ENCODE peak calls at places on chromosomes 16 and 17, in eight cellular contexts. M, W, G, T, U, H, P and O are unnamed samples.

GRCh38 chr16:56279132-56279531 is 87.8 kb downstream of the GNAO1 start:
- DNase-seq in M (no peak), W (no peak), G (peak), T (peak), U (no peak), H (peak), P (no peak), O (peak)

GRCh38 chr16:47320546-47321315 is 140.1 kb downstream of the ITFG1 start:
- DNase-seq in M (no peak), W (no peak), G (no peak), T (no peak), U (no peak), H (no peak), P (no peak), O (no peak)

GRCh38 chr16:89924298-89924924 is 1.3 kb downstream of the TUBB3 start:
- DNase-seq in M (no peak), W (peak), G (no peak), T (peak), U (no peak), H (no peak), P (peak), O (no peak)

GRCh38 chr16:89368604-89369249 is 121.6 kb downstream of the ANKRD11 start:
- DNase-seq in M (no peak), W (no peak), G (no peak), T (no peak), U (no peak), H (no peak), P (no peak), O (no peak)

GRCh38 chr16:86225905-86226371 is 284.4 kb upstream of the FOXF1 start:
- DNase-seq in M (no peak), W (peak), G (no peak), T (no peak), U (no peak), H (no peak), P (no peak), O (peak)

GRCh38 chr17:50653738-50654137 is 19.1 kb downstream of the ABCC3 start:
- DNase-seq in M (peak), W (no peak), G (no peak), T (no peak), U (no peak), H (no peak), P (no peak), O (no peak)

GRCh38 chr16:1535391-1536291 is 2.2 kb downstream of the TMEM204 start:
- DNase-seq in M (no peak), W (peak), G (no peak), T (peak), U (no peak), H (no peak), P (no peak), O (no peak)

GRCh38 chr16:81488687-81489411 is 44.2 kb downstream of the CMIP start:
- DNase-seq in M (no peak), W (no peak), G (no peak), T (no peak), U (no peak), H (no peak), P (no peak), O (no peak)

GRCh38 chr17:10156579-10157488 is 41.6 kb downstream of the GAS7 start:
- DNase-seq in M (no peak), W (no peak), G (no peak), T (peak), U (peak), H (no peak), P (no peak), O (no peak)

GRCh38 chr16:1309888-1310831 is 724 bp downstream of the UBE2I start:
- DNase-seq in M (no peak), W (peak), G (no peak), T (peak), U (peak), H (no peak), P (peak), O (no peak)

GRCh38 chr17:30958187-30958586 is 12.7 kb upstream of the RNF135 start:
- DNase-seq in M (no peak), W (peak), G (no peak), T (no peak), U (no peak), H (no peak), P (no peak), O (no peak)

GRCh38 chr17:76612977-76613851 is 27.6 kb upstream of the ST6GALNAC2 start:
- DNase-seq in M (no peak), W (no peak), G (no peak), T (no peak), U (no peak), H (no peak), P (peak), O (no peak)

GRCh38 chr16:11126389-11127072 is 129.5 kb downstream of the SOCS1 start:
- DNase-seq in M (no peak), W (no peak), G (no peak), T (no peak), U (no peak), H (no peak), P (no peak), O (no peak)

GRCh38 chr16:49343291-49343690 is 30.3 kb upstream of the C16orf78 start:
- DNase-seq in M (no peak), W (no peak), G (no peak), T (no peak), U (no peak), H (no peak), P (no peak), O (no peak)

GRCh38 chr17:32283745-32284207 is 18.1 kb downstream of the RHBDL3 start:
- DNase-seq in M (no peak), W (no peak), G (no peak), T (no peak), U (no peak), H (no peak), P (no peak), O (no peak)

GRCh38 chr17:19237389-19238166 is 412 bp downstream of the EPN2 start:
- DNase-seq in M (no peak), W (no peak), G (no peak), T (peak), U (no peak), H (peak), P (peak), O (no peak)

GRCh38 chr17:2703181-2703580 is 8.4 kb downstream of the CLUH start:
- DNase-seq in M (peak), W (no peak), G (no peak), T (no peak), U (no peak), H (no peak), P (no peak), O (no peak)

GRCh38 chr16:67968440-67969285 is at the start of gene SLC12A4:
- DNase-seq in M (no peak), W (peak), G (peak), T (peak), U (peak), H (peak), P (peak), O (peak)

GRCh38 chr16:70743791-70744190 is 57.2 kb downstream of the VAC14 start:
- DNase-seq in M (no peak), W (no peak), G (no peak), T (no peak), U (no peak), H (no peak), P (no peak), O (no peak)

GRCh38 chr17:45935197-45935709 is 40.9 kb downstream of the MAPT start:
- DNase-seq in M (no peak), W (no peak), G (no peak), T (no peak), U (no peak), H (no peak), P (no peak), O (no peak)

GRCh38 chr17:49260011-49260921 is 29.7 kb upstream of the PHOSPHO1 start:
- DNase-seq in M (peak), W (peak), G (peak), T (peak), U (peak), H (peak), P (peak), O (peak)

GRCh38 chr16:1377406-1378010 is 25.8 kb downstream of the GNPTG start:
- DNase-seq in M (no peak), W (no peak), G (no peak), T (no peak), U (no peak), H (no peak), P (peak), O (no peak)

GRCh38 chr16:57017251-57017650 is 27.9 kb downstream of the NLRC5 start:
- DNase-seq in M (no peak), W (peak), G (no peak), T (no peak), U (no peak), H (no peak), P (no peak), O (no peak)

GRCh38 chr17:78940708-78941107 is 15.5 kb upstream of the TIMP2 start:
- DNase-seq in M (peak), W (peak), G (no peak), T (no peak), U (no peak), H (no peak), P (peak), O (no peak)

GRCh38 chr16:50684823-50685455 is 3.8 kb upstream of the SNX20 start:
- DNase-seq in M (no peak), W (no peak), G (no peak), T (peak), U (no peak), H (no peak), P (no peak), O (no peak)